ENCODE peak calls at places on chromosome 18, in four cellular contexts. One of them, this sample, is unnamed.

GRCh38 chr18:24790347-24790746 is 329.9 kb downstream of the HRH4 start:
- DNase-seq in aorta: no peak
- DNase-seq in omental fat pad: no peak
- DNase-seq in activated T-cell treated with anti-CD3 and anti-CD28 coated beads for 24 hours: no peak
- DNase-seq in this sample: no peak

GRCh38 chr18:47987456-47987735 is 56.9 kb upstream of the SMAD2 start:
- DNase-seq in activated T-cell treated with anti-CD3 and anti-CD28 coated beads for 24 hours: no peak
- DNase-seq in omental fat pad: no peak
- DNase-seq in aorta: no peak
- DNase-seq in this sample: no peak

GRCh38 chr18:46627136-46627535 is 29.9 kb downstream of the LOXHD1 start:
- DNase-seq in aorta: no peak
- DNase-seq in activated T-cell treated with anti-CD3 and anti-CD28 coated beads for 24 hours: no peak
- DNase-seq in omental fat pad: no peak
- DNase-seq in this sample: no peak

GRCh38 chr18:12287684-12288405 is 20.2 kb upstream of the TUBB6 start:
- DNase-seq in omental fat pad: peak
- DNase-seq in activated T-cell treated with anti-CD3 and anti-CD28 coated beads for 24 hours: no peak
- DNase-seq in aorta: peak
- DNase-seq in this sample: no peak

GRCh38 chr18:36130039-36130831 is 536 bp downstream of the ELP2 start:
- DNase-seq in omental fat pad: no peak
- DNase-seq in aorta: no peak
- DNase-seq in activated T-cell treated with anti-CD3 and anti-CD28 coated beads for 24 hours: no peak
- DNase-seq in this sample: no peak

GRCh38 chr18:59639136-59639535 is 58.1 kb downstream of the CCBE1 start:
- DNase-seq in aorta: no peak
- DNase-seq in omental fat pad: no peak
- DNase-seq in activated T-cell treated with anti-CD3 and anti-CD28 coated beads for 24 hours: no peak
- DNase-seq in this sample: no peak

GRCh38 chr18:63157293-63158011 is 162.1 kb downstream of the BCL2 start:
- DNase-seq in aorta: no peak
- DNase-seq in omental fat pad: no peak
- DNase-seq in activated T-cell treated with anti-CD3 and anti-CD28 coated beads for 24 hours: no peak
- DNase-seq in this sample: peak

GRCh38 chr18:28175930-28176673 is 828 bp downstream of the CDH2 start:
- DNase-seq in aorta: no peak
- DNase-seq in omental fat pad: no peak
- DNase-seq in activated T-cell treated with anti-CD3 and anti-CD28 coated beads for 24 hours: no peak
- DNase-seq in this sample: no peak

GRCh38 chr18:22609642-22610041 is 191.9 kb upstream of the CTAGE1 start:
- DNase-seq in aorta: peak
- DNase-seq in activated T-cell treated with anti-CD3 and anti-CD28 coated beads for 24 hours: no peak
- DNase-seq in omental fat pad: no peak
- DNase-seq in this sample: no peak

GRCh38 chr18:51765712-51766360 is 568.4 kb upstream of the MEX3C start:
- DNase-seq in activated T-cell treated with anti-CD3 and anti-CD28 coated beads for 24 hours: no peak
- DNase-seq in omental fat pad: no peak
- DNase-seq in aorta: no peak
- DNase-seq in this sample: no peak

GRCh38 chr18:80175451-80176235 is 66.6 kb downstream of the ADNP2 start:
- DNase-seq in omental fat pad: no peak
- DNase-seq in activated T-cell treated with anti-CD3 and anti-CD28 coated beads for 24 hours: peak
- DNase-seq in aorta: peak
- DNase-seq in this sample: peak

GRCh38 chr18:23671564-23671963 is 8.9 kb upstream of the ANKRD29 start:
- DNase-seq in activated T-cell treated with anti-CD3 and anti-CD28 coated beads for 24 hours: no peak
- DNase-seq in omental fat pad: no peak
- DNase-seq in aorta: no peak
- DNase-seq in this sample: no peak

GRCh38 chr18:22466608-22467390 is 49.1 kb upstream of the CTAGE1 start:
- DNase-seq in aorta: no peak
- DNase-seq in activated T-cell treated with anti-CD3 and anti-CD28 coated beads for 24 hours: no peak
- DNase-seq in omental fat pad: no peak
- DNase-seq in this sample: no peak

GRCh38 chr18:74818776-74819175 is 221.1 kb downstream of the ZNF407 start:
- DNase-seq in activated T-cell treated with anti-CD3 and anti-CD28 coated beads for 24 hours: no peak
- DNase-seq in omental fat pad: no peak
- DNase-seq in aorta: no peak
- DNase-seq in this sample: no peak